ENCODE peak calls at places on chromosomes 3 and 15, in eight cellular contexts. G is WERI-Rb-1, S is cardiac fibroblast, Y is HCT116, V is mesothelial cell of epicardium, J is GM12865, M is neural crest cell, R is mucosa of descending colon. U is an unnamed sample.

GRCh38 chr3:121362035-121362734 is 183.6 kb downstream of the POLQ start:
- DNase-seq in G (no peak), S (no peak), Y (no peak), V (no peak), J (peak), M (no peak), R (no peak), U (no peak)

GRCh38 chr3:194640829-194641228 is 7.6 kb upstream of the TMEM44 start:
- DNase-seq in G (peak), S (peak), Y (peak), V (no peak), J (peak), M (peak), R (no peak), U (no peak)

GRCh38 chr3:5499404-5499803 is 311.9 kb downstream of the EDEM1 start:
- DNase-seq in G (no peak), S (no peak), Y (no peak), V (no peak), J (peak), M (no peak), R (no peak), U (peak)

GRCh38 chr15:56254270-56254669 is 10.6 kb upstream of the RFX7 start:
- DNase-seq in G (no peak), S (no peak), Y (no peak), V (no peak), J (no peak), M (no peak), R (no peak), U (no peak)

GRCh38 chr15:96392380-96393208 is 62.1 kb downstream of the NR2F2 start:
- DNase-seq in G (no peak), S (no peak), Y (no peak), V (no peak), J (no peak), M (no peak), R (no peak), U (no peak)

GRCh38 chr3:187430576-187430975 is 62.4 kb downstream of the RTP4 start:
- DNase-seq in G (no peak), S (no peak), Y (no peak), V (no peak), J (peak), M (no peak), R (no peak), U (no peak)

GRCh38 chr3:111695584-111696213 is 100.6 kb upstream of the ZBED2 start:
- DNase-seq in G (no peak), S (peak), Y (no peak), V (no peak), J (no peak), M (no peak), R (no peak), U (no peak)

GRCh38 chr3:103002447-103002846 is 567.6 kb downstream of the ZPLD1 start:
- DNase-seq in G (no peak), S (no peak), Y (no peak), V (no peak), J (no peak), M (no peak), R (no peak), U (no peak)

GRCh38 chr15:48566669-48567068 is 78.8 kb downstream of the FBN1 start:
- DNase-seq in G (no peak), S (peak), Y (no peak), V (no peak), J (no peak), M (no peak), R (no peak), U (no peak)

DNA sequence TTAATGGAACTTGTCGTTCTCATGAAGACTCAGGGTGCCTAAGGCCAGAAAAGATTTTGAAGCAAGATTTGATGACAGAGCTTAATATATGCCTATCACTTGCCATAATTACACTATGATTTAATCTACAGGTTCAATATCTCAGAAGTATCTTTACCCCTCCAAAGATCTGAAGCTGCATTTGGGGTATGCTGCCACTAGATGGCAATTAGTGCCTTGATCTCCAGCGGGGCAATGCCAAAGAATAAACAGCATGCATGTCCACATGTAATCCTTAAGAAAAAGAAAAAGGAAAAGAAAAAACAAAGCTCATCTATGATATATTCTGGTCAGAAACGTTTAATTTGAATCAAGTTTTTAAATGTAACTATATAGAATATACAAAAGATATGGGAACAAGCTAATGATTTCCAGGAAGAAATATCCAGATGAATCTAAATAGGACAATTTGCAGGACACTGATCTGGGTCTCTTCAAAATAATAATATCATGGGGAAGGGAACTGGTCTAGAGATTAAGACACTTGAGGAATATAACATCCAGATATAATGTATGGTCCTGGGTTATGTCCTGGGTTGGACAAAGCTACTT is 55.0 kb upstream of the SOX14 start:
- DNase-seq in G (peak), S (peak), Y (peak), V (no peak), J (peak), M (peak), R (no peak), U (peak)
- TF ChIP-seq CTCF in G (peak), S (peak), Y (peak), V (peak), J (peak), M (peak), R (no peak), U (peak)

GRCh38 chr15:76942331-76942730 is 10.8 kb downstream of the RCN2 start:
- DNase-seq in G (no peak), S (no peak), Y (no peak), V (no peak), J (no peak), M (no peak), R (no peak), U (no peak)
- TF ChIP-seq CTCF in G (no peak), S (no peak), Y (no peak), V (no peak), J (no peak), M (no peak), R (no peak), U (no peak)

DNA sequence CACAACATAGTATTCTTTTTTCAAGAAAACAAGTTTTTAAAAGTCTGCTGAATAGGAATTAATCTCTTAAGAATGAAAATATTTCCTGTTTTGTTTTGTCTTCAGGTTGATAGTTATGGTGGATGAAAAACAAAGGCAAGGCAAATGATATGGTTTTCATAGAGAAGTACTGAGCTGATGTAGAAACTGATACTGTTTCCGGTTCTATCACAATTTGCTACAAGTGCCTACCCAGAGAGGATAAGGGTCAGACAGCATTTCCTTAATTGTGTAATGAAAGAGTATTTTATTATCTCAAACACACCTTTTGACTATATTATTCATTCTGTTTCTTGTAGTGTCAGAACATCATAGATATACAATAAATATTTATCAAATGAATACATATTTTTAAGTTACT is 836.3 kb downstream of the SQOR start:
- DNase-seq in G (no peak), S (no peak), Y (no peak), V (no peak), J (peak), M (no peak), R (no peak), U (no peak)
- TF ChIP-seq CTCF in G (no peak), S (no peak), Y (no peak), V (no peak), J (no peak), M (no peak), R (no peak), U (no peak)

GRCh38 chr3:193451881-193452280 is 73.3 kb upstream of the ATP13A5 start:
- DNase-seq in G (no peak), S (no peak), Y (no peak), V (no peak), J (no peak), M (no peak), R (no peak), U (no peak)

GRCh38 chr3:193446975-193447602 is 68.5 kb upstream of the ATP13A5 start:
- DNase-seq in G (no peak), S (no peak), Y (no peak), V (no peak), J (no peak), M (no peak), R (no peak), U (no peak)

DNA sequence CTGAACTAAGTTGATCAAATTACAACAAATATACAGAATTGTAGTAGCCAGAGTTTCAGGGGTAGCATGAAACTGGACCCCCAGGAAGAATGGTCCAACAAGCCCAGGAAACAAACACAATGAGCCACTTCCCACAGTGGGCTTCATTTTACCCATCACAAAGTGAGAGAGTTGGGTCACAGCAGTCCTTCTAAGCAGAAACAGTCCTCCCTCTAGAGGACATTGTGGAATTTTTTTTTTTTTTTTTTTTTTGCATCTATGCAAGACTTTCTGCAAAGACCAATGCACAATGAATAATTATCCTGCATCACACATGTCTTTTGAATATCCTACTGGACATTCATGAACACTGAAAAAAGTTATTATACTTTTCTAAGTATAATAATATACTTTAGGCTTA is 73.8 kb upstream of the ATP13A5 start:
- DNase-seq in G (no peak), S (peak), Y (no peak), V (no peak), J (no peak), M (no peak), R (no peak), U (no peak)
- TF ChIP-seq CTCF in G (peak), S (peak), Y (peak), V (no peak), J (no peak), M (peak), R (no peak), U (peak)

GRCh38 chr15:49832421-49832980 is 211.7 kb downstream of the DTWD1 start:
- DNase-seq in G (peak), S (peak), Y (no peak), V (no peak), J (peak), M (no peak), R (peak), U (no peak)
- TF ChIP-seq CTCF in G (peak), S (no peak), Y (peak), V (no peak), J (peak), M (no peak), R (peak), U (no peak)

GRCh38 chr3:60125686-60126085 is 1075.9 kb upstream of the CFAP20DC start:
- DNase-seq in G (no peak), S (no peak), Y (no peak), V (no peak), J (no peak), M (no peak), R (no peak), U (no peak)

DNA sequence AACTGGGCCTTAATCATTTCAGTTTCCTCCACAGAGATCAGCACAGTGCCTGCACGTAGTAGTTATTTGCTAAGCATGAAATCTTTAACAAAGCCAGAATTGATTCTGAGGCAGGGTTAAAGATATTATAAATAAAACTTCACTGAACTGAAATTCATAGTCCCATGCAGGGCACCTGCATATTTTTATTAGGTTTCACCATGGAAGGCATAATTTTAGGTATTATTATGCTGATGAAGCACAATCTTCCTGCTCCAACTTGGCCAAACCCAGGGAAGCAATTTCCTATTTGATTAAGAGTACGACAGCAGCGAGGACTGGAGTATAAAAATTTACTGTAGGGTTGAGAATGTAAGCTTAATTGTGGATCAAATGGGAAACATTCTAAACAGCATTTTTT is 1070.4 kb upstream of the CFAP20DC start:
- DNase-seq in G (no peak), S (no peak), Y (no peak), V (no peak), J (no peak), M (no peak), R (no peak), U (no peak)
- TF ChIP-seq CTCF in G (no peak), S (no peak), Y (no peak), V (no peak), J (no peak), M (no peak), R (no peak), U (no peak)

GRCh38 chr3:78221796-78222195 is 1181.9 kb downstream of the ROBO2 start:
- DNase-seq in G (no peak), S (no peak), Y (no peak), V (no peak), J (no peak), M (no peak), R (no peak), U (no peak)
- TF ChIP-seq CTCF in G (no peak), S (no peak), Y (no peak), V (no peak), J (no peak), M (no peak), R (no peak), U (no peak)

DNA sequence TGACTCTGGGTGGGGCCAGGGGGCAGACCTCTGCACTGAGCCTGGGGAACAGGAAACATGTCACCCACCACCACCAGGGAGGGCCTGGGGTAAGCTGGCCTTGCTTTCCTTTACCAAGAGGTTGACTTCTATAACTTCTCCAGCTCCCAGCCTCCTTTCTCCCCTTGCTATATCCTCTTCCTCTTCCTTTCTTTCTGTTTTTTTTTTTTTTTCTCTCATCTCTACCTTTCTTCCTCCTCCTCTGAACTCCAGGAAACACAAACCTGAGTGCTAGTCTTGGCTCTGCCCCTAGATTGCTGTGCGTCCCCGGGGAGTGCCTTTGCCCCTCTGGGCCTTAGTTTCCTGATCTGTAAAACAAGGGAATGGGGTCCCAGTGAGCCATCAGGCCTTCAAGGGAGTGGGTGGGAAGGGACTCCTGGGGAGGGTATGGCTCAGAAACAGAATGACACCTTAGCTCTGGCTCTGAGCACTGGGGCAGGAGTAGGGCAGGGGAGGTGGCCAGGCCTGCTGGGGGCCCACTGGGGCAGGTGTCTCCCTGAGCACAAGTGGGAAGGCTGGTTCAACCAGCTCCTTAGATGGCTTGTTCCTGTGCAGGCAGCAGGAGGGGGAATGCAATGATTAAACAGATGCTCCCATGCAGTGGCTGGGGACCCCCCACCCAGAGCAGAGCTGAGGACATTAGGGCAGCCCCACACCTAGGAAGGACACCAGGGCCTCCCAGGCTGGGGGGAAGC is 4.3 kb downstream of the SNX33 start:
- DNase-seq in G (no peak), S (no peak), Y (no peak), V (no peak), J (no peak), M (no peak), R (no peak), U (no peak)
- TF ChIP-seq CTCF in G (no peak), S (no peak), Y (no peak), V (no peak), J (no peak), M (no peak), R (no peak), U (no peak)